ENCODE peak calls at places on chromosomes 7 and 10, in nine cellular contexts. One of them, this sample, is unnamed. For H3K4me1, the result is how much of the 10 kb centered on the place peaks cover.

GRCh38 chr10:125102216-125102615 is 58.1 kb downstream of the CTBP2 start:
- DNase-seq in adrenal gland: no peak
- DNase-seq in CD8-positive, alpha-beta memory T cell: no peak
- DNase-seq in mesenchymal stem cell: peak
- DNase-seq in GM23248: peak
- DNase-seq in mesendoderm: peak
- DNase-seq in A549: peak
- DNase-seq in adipocyte: peak
- DNase-seq in fibroblast of lung: peak
- DNase-seq in this sample: peak

GRCh38 chr10:385571-386300 is 250.5 kb downstream of the ZMYND11 start:
- DNase-seq in adrenal gland: peak
- DNase-seq in CD8-positive, alpha-beta memory T cell: no peak
- DNase-seq in mesenchymal stem cell: no peak
- DNase-seq in GM23248: no peak
- DNase-seq in mesendoderm: no peak
- DNase-seq in A549: no peak
- DNase-seq in adipocyte: no peak
- DNase-seq in fibroblast of lung: no peak
- DNase-seq in this sample: no peak

GRCh38 chr10:103493911-103494877 is 689 bp downstream of the NEURL1 start:
- DNase-seq in adrenal gland: no peak
- DNase-seq in CD8-positive, alpha-beta memory T cell: peak
- DNase-seq in mesenchymal stem cell: no peak
- DNase-seq in GM23248: peak
- DNase-seq in mesendoderm: no peak
- DNase-seq in A549: no peak
- DNase-seq in adipocyte: peak
- DNase-seq in fibroblast of lung: no peak
- DNase-seq in this sample: no peak

GRCh38 chr10:87534173-87534858 is 29.6 kb downstream of the MINPP1 start:
- DNase-seq in adrenal gland: no peak
- DNase-seq in CD8-positive, alpha-beta memory T cell: no peak
- DNase-seq in mesenchymal stem cell: no peak
- DNase-seq in GM23248: no peak
- DNase-seq in mesendoderm: no peak
- DNase-seq in A549: no peak
- DNase-seq in adipocyte: no peak
- DNase-seq in fibroblast of lung: no peak
- DNase-seq in this sample: no peak

GRCh38 chr7:134826105-134826504 is 46.7 kb downstream of the CALD1 start:
- DNase-seq in adrenal gland: no peak
- DNase-seq in CD8-positive, alpha-beta memory T cell: no peak
- DNase-seq in mesenchymal stem cell: peak
- DNase-seq in GM23248: peak
- DNase-seq in mesendoderm: no peak
- DNase-seq in A549: no peak
- DNase-seq in adipocyte: peak
- DNase-seq in fibroblast of lung: peak
- DNase-seq in this sample: no peak

GRCh38 chr10:100656479-100656878 is 88.9 kb upstream of the PAX2 start:
- DNase-seq in adrenal gland: no peak
- DNase-seq in CD8-positive, alpha-beta memory T cell: no peak
- DNase-seq in mesenchymal stem cell: no peak
- DNase-seq in GM23248: peak
- DNase-seq in mesendoderm: no peak
- DNase-seq in A549: no peak
- DNase-seq in adipocyte: peak
- DNase-seq in fibroblast of lung: peak
- DNase-seq in this sample: no peak

GRCh38 chr10:95201736-95202135 is 7.7 kb downstream of the ACSM6 start:
- DNase-seq in adrenal gland: no peak
- DNase-seq in CD8-positive, alpha-beta memory T cell: no peak
- DNase-seq in mesenchymal stem cell: peak
- DNase-seq in GM23248: peak
- DNase-seq in mesendoderm: no peak
- DNase-seq in A549: peak
- DNase-seq in adipocyte: peak
- DNase-seq in fibroblast of lung: peak
- DNase-seq in this sample: no peak

GRCh38 chr7:4774804-4775280 is 581 bp upstream of the AP5Z1 start:
- DNase-seq in adrenal gland: peak
- DNase-seq in CD8-positive, alpha-beta memory T cell: no peak
- DNase-seq in mesenchymal stem cell: no peak
- DNase-seq in GM23248: peak
- DNase-seq in mesendoderm: no peak
- DNase-seq in A549: no peak
- DNase-seq in adipocyte: peak
- DNase-seq in fibroblast of lung: peak
- DNase-seq in this sample: peak

GRCh38 chr7:1969459-1970284 is 263.1 kb downstream of the MAD1L1 start:
- DNase-seq in adrenal gland: no peak
- DNase-seq in CD8-positive, alpha-beta memory T cell: no peak
- DNase-seq in mesenchymal stem cell: peak
- DNase-seq in GM23248: no peak
- DNase-seq in mesendoderm: no peak
- DNase-seq in A549: no peak
- DNase-seq in adipocyte: peak
- DNase-seq in fibroblast of lung: no peak
- DNase-seq in this sample: no peak

GRCh38 chr10:4708123-4708759 is 117.8 kb upstream of the AKR1E2 start:
- DNase-seq in adrenal gland: no peak
- DNase-seq in CD8-positive, alpha-beta memory T cell: no peak
- DNase-seq in mesenchymal stem cell: no peak
- DNase-seq in GM23248: no peak
- DNase-seq in mesendoderm: peak
- DNase-seq in A549: peak
- DNase-seq in adipocyte: no peak
- DNase-seq in fibroblast of lung: no peak
- DNase-seq in this sample: no peak

GRCh38 chr7:44811093-44811492 is 14.6 kb downstream of the PPIA start:
- DNase-seq in adrenal gland: no peak
- DNase-seq in CD8-positive, alpha-beta memory T cell: no peak
- DNase-seq in mesenchymal stem cell: no peak
- DNase-seq in GM23248: peak
- DNase-seq in mesendoderm: no peak
- DNase-seq in A549: peak
- DNase-seq in adipocyte: no peak
- DNase-seq in fibroblast of lung: no peak
- DNase-seq in this sample: no peak

GRCh38 chr7:134428942-134429341 is 30.0 kb downstream of the AKR1B1 start:
- DNase-seq in adrenal gland: no peak
- DNase-seq in CD8-positive, alpha-beta memory T cell: no peak
- DNase-seq in mesenchymal stem cell: no peak
- DNase-seq in GM23248: no peak
- DNase-seq in mesendoderm: no peak
- DNase-seq in A549: no peak
- DNase-seq in adipocyte: no peak
- DNase-seq in fibroblast of lung: no peak
- DNase-seq in this sample: no peak

GRCh38 chr10:66805610-66806009 is 120.2 kb upstream of the LRRTM3 start:
- DNase-seq in adrenal gland: no peak
- DNase-seq in CD8-positive, alpha-beta memory T cell: no peak
- DNase-seq in mesenchymal stem cell: no peak
- DNase-seq in GM23248: no peak
- DNase-seq in mesendoderm: no peak
- DNase-seq in A549: no peak
- DNase-seq in adipocyte: peak
- DNase-seq in fibroblast of lung: no peak
- DNase-seq in this sample: no peak

GRCh38 chr10:99836711-99837110 is 54.3 kb downstream of the ABCC2 start:
- DNase-seq in adrenal gland: no peak
- DNase-seq in CD8-positive, alpha-beta memory T cell: no peak
- DNase-seq in mesenchymal stem cell: no peak
- DNase-seq in GM23248: no peak
- DNase-seq in mesendoderm: no peak
- DNase-seq in A549: no peak
- DNase-seq in adipocyte: no peak
- DNase-seq in fibroblast of lung: no peak
- DNase-seq in this sample: no peak

GRCh38 chr10:67506083-67506756 is 189.8 kb downstream of the CTNNA3 start:
- DNase-seq in adrenal gland: no peak
- DNase-seq in CD8-positive, alpha-beta memory T cell: no peak
- DNase-seq in mesenchymal stem cell: no peak
- DNase-seq in GM23248: no peak
- DNase-seq in mesendoderm: no peak
- DNase-seq in A549: no peak
- DNase-seq in adipocyte: peak
- DNase-seq in fibroblast of lung: no peak
- DNase-seq in this sample: no peak

GRCh38 chr7:83648464-83649241 is at the start of gene SEMA3E:
- DNase-seq in adrenal gland: no peak
- DNase-seq in CD8-positive, alpha-beta memory T cell: no peak
- DNase-seq in mesenchymal stem cell: peak
- DNase-seq in GM23248: peak
- DNase-seq in mesendoderm: peak
- DNase-seq in A549: peak
- DNase-seq in adipocyte: peak
- DNase-seq in fibroblast of lung: peak
- DNase-seq in this sample: peak

GRCh38 chr10:83582407-83583095 is 556.8 kb upstream of the GHITM start:
- DNase-seq in adrenal gland: no peak
- DNase-seq in CD8-positive, alpha-beta memory T cell: no peak
- DNase-seq in mesenchymal stem cell: no peak
- DNase-seq in GM23248: no peak
- DNase-seq in mesendoderm: no peak
- DNase-seq in A549: no peak
- DNase-seq in adipocyte: no peak
- DNase-seq in fibroblast of lung: no peak
- DNase-seq in this sample: no peak

GRCh38 chr10:83580373-83581012 is 558.8 kb upstream of the GHITM start:
- DNase-seq in adrenal gland: no peak
- DNase-seq in CD8-positive, alpha-beta memory T cell: no peak
- DNase-seq in mesenchymal stem cell: no peak
- DNase-seq in GM23248: no peak
- DNase-seq in mesendoderm: no peak
- DNase-seq in A549: no peak
- DNase-seq in adipocyte: no peak
- DNase-seq in fibroblast of lung: no peak
- DNase-seq in this sample: no peak

GRCh38 chr10:83574770-83575169 is 564.5 kb upstream of the GHITM start:
- DNase-seq in adrenal gland: no peak
- DNase-seq in CD8-positive, alpha-beta memory T cell: no peak
- DNase-seq in mesenchymal stem cell: no peak
- DNase-seq in GM23248: no peak
- DNase-seq in mesendoderm: no peak
- DNase-seq in A549: no peak
- DNase-seq in adipocyte: no peak
- DNase-seq in fibroblast of lung: no peak
- DNase-seq in this sample: no peak

GRCh38 chr10:83572036-83572435 is 567.3 kb upstream of the GHITM start:
- DNase-seq in adrenal gland: no peak
- DNase-seq in CD8-positive, alpha-beta memory T cell: no peak
- DNase-seq in mesenchymal stem cell: no peak
- DNase-seq in GM23248: no peak
- DNase-seq in mesendoderm: no peak
- DNase-seq in A549: no peak
- DNase-seq in adipocyte: no peak
- DNase-seq in fibroblast of lung: no peak
- DNase-seq in this sample: no peak

DNA sequence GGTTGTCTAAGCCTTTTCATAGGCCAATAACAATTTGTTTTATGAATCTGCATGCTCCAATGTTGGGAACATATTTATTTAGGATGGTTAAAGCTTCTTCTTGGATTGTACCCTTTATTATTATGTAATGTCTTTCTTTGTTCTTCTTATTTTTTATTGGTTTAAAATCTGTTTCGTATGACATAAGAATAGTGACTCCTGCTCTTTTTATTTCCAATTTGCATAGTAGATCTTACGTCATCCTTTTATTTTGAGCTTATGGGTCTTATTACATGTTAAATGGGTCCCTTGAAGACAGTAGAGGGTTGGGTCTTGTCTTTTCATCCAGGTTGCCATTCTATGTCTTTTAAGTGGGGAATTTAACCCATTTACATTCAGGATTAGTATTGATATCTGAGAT is 561.9 kb upstream of the GHITM start:
- DNase-seq in adrenal gland: no peak
- DNase-seq in CD8-positive, alpha-beta memory T cell: no peak
- DNase-seq in mesenchymal stem cell: no peak
- DNase-seq in GM23248: no peak
- DNase-seq in mesendoderm: no peak
- DNase-seq in A549: no peak
- DNase-seq in adipocyte: no peak
- DNase-seq in fibroblast of lung: no peak
- DNase-seq in this sample: no peak
- H3K4me1 ChIP-seq in adrenal gland: under half
- H3K4me1 ChIP-seq in CD8-positive, alpha-beta memory T cell: under half
- H3K4me1 ChIP-seq in mesenchymal stem cell: under half
- H3K4me1 ChIP-seq in GM23248: under half
- H3K4me1 ChIP-seq in mesendoderm: under half
- H3K4me1 ChIP-seq in A549: under half
- H3K4me1 ChIP-seq in adipocyte: under half
- H3K4me1 ChIP-seq in fibroblast of lung: under half
- H3K4me1 ChIP-seq in this sample: under half

GRCh38 chr10:62050941-62051433 is 149.5 kb downstream of the ARID5B start:
- DNase-seq in adrenal gland: peak
- DNase-seq in CD8-positive, alpha-beta memory T cell: peak
- DNase-seq in mesenchymal stem cell: peak
- DNase-seq in GM23248: peak
- DNase-seq in mesendoderm: peak
- DNase-seq in A549: peak
- DNase-seq in adipocyte: peak
- DNase-seq in fibroblast of lung: peak
- DNase-seq in this sample: no peak
- H3K4me1 ChIP-seq in adrenal gland: half or more
- H3K4me1 ChIP-seq in CD8-positive, alpha-beta memory T cell: half or more
- H3K4me1 ChIP-seq in mesenchymal stem cell: under half
- H3K4me1 ChIP-seq in GM23248: half or more
- H3K4me1 ChIP-seq in mesendoderm: under half
- H3K4me1 ChIP-seq in A549: half or more
- H3K4me1 ChIP-seq in adipocyte: half or more
- H3K4me1 ChIP-seq in fibroblast of lung: under half
- H3K4me1 ChIP-seq in this sample: under half

DNA sequence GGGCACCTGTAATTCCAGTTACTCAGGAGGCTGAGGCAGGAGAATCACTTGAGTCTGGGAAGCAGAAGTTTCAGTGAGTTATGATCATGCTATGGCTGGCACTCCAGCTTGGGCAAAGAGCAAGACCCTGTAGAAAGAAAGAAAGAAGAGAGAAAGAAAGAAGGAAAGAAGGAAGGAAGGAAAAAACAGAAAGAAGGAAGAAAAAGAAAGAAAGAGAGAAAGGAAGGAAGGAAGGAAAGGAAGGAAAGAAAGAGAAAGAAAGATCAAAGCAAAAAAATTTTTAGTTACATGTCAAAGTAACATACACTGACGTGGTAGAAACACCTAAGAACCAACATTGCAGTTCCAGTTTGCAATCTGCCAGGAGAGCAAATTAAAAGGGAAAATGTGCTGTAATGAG is 73.8 kb upstream of the JCAD start:
- DNase-seq in adrenal gland: no peak
- DNase-seq in CD8-positive, alpha-beta memory T cell: no peak
- DNase-seq in mesenchymal stem cell: no peak
- DNase-seq in GM23248: no peak
- DNase-seq in mesendoderm: no peak
- DNase-seq in A549: no peak
- DNase-seq in adipocyte: no peak
- DNase-seq in fibroblast of lung: no peak
- DNase-seq in this sample: no peak
- H3K4me1 ChIP-seq in adrenal gland: under half
- H3K4me1 ChIP-seq in CD8-positive, alpha-beta memory T cell: under half
- H3K4me1 ChIP-seq in mesenchymal stem cell: under half
- H3K4me1 ChIP-seq in GM23248: under half
- H3K4me1 ChIP-seq in mesendoderm: under half
- H3K4me1 ChIP-seq in A549: under half
- H3K4me1 ChIP-seq in adipocyte: under half
- H3K4me1 ChIP-seq in fibroblast of lung: under half
- H3K4me1 ChIP-seq in this sample: under half

GRCh38 chr10:24716295-24716694 is 7.4 kb downstream of the ARHGAP21 start:
- DNase-seq in adrenal gland: peak
- DNase-seq in CD8-positive, alpha-beta memory T cell: no peak
- DNase-seq in mesenchymal stem cell: no peak
- DNase-seq in GM23248: no peak
- DNase-seq in mesendoderm: no peak
- DNase-seq in A549: peak
- DNase-seq in adipocyte: no peak
- DNase-seq in fibroblast of lung: no peak
- DNase-seq in this sample: peak
- H3K4me1 ChIP-seq in adrenal gland: half or more
- H3K4me1 ChIP-seq in CD8-positive, alpha-beta memory T cell: under half
- H3K4me1 ChIP-seq in mesenchymal stem cell: under half
- H3K4me1 ChIP-seq in GM23248: half or more
- H3K4me1 ChIP-seq in mesendoderm: under half
- H3K4me1 ChIP-seq in A549: half or more
- H3K4me1 ChIP-seq in adipocyte: half or more
- H3K4me1 ChIP-seq in fibroblast of lung: under half
- H3K4me1 ChIP-seq in this sample: under half

This sample was measured in colonic mucosa.